ENCODE peak calls at places on chromosomes 7 and 10, in six cellular contexts. O, M, E, C, V and X are unnamed samples. For H3K36me3 and H3K4me1, the result is how much of the 10 kb centered on the place peaks cover.

GRCh38 chr7:142158741-142159496 is 47.4 kb downstream of the MGAM2 start:
- DNase-seq in O (no peak), M (no peak), E (no peak), C (no peak), V (no peak), X (no peak)

GRCh38 chr7:94174375-94174774 is 170.2 kb upstream of the BET1 start:
- DNase-seq in O (no peak), M (no peak), E (no peak), C (peak), V (no peak), X (no peak)

GRCh38 chr10:74900297-74900696 is 73.9 kb downstream of the KAT6B start:
- DNase-seq in O (no peak), M (no peak), E (no peak), C (no peak), V (peak), X (no peak)

GRCh38 chr10:69632516-69633199 is 2.6 kb downstream of the FAM241B start:
- DNase-seq in O (no peak), M (no peak), E (no peak), C (no peak), V (no peak), X (no peak)

GRCh38 chr7:50217961-50218360 is 86.6 kb upstream of the IKZF1 start:
- DNase-seq in O (no peak), M (no peak), E (no peak), C (no peak), V (no peak), X (no peak)

GRCh38 chr10:70512149-70512611 is 33.6 kb downstream of the PALD1 start:
- DNase-seq in O (peak), M (no peak), E (no peak), C (no peak), V (no peak), X (no peak)

GRCh38 chr7:13115157-13115772 is 427.8 kb downstream of the ARL4A start:
- DNase-seq in O (no peak), M (no peak), E (no peak), C (peak), V (no peak), X (no peak)

GRCh38 chr7:133873187-133873586 is 254.0 kb upstream of the LRGUK start:
- DNase-seq in O (no peak), M (no peak), E (no peak), C (no peak), V (no peak), X (no peak)

GRCh38 chr10:61031341-61031740 is 87.4 kb upstream of the RHOBTB1 start:
- DNase-seq in O (no peak), M (no peak), E (no peak), C (no peak), V (no peak), X (no peak)

GRCh38 chr10:78305311-78305710 is 271.6 kb downstream of the RPS24 start:
- DNase-seq in O (no peak), M (no peak), E (no peak), C (no peak), V (no peak), X (no peak)

GRCh38 chr7:70638381-70639128 is 493.4 kb upstream of the GALNT17 start:
- DNase-seq in O (no peak), M (no peak), E (no peak), C (no peak), V (no peak), X (no peak)

GRCh38 chr10:31000071-31000787 is 31.4 kb downstream of the ZNF438 start:
- DNase-seq in O (no peak), M (no peak), E (no peak), C (no peak), V (no peak), X (no peak)

GRCh38 chr7:135653285-135654080 is 8.8 kb upstream of the STMP1 start:
- DNase-seq in O (no peak), M (no peak), E (no peak), C (no peak), V (no peak), X (no peak)

GRCh38 chr10:11598749-11599396 is 12.6 kb downstream of the USP6NL start:
- DNase-seq in O (no peak), M (no peak), E (no peak), C (no peak), V (no peak), X (no peak)

GRCh38 chr7:114026486-114027089 is 107.8 kb upstream of the PPP1R3A start:
- DNase-seq in O (no peak), M (peak), E (no peak), C (peak), V (no peak), X (peak)

GRCh38 chr7:68964060-68964459 is 634.2 kb upstream of the AUTS2 start:
- DNase-seq in O (no peak), M (no peak), E (no peak), C (no peak), V (no peak), X (no peak)

GRCh38 chr7:1544178-1544895 is 11.7 kb downstream of the TMEM184A start:
- DNase-seq in O (peak), M (no peak), E (peak), C (no peak), V (no peak), X (no peak)

GRCh38 chr7:1542329-1542728 is 11.8 kb downstream of the MAFK start:
- DNase-seq in O (no peak), M (no peak), E (peak), C (no peak), V (no peak), X (no peak)

GRCh38 chr7:1542841-1543747 is 12.6 kb downstream of the MAFK start:
- DNase-seq in O (peak), M (no peak), E (peak), C (no peak), V (no peak), X (no peak)

GRCh38 chr7:1544896-1545416 is 11.0 kb downstream of the TMEM184A start:
- DNase-seq in O (no peak), M (no peak), E (no peak), C (no peak), V (no peak), X (no peak)

GRCh38 chr7:1543826-1544177 is 12.2 kb downstream of the TMEM184A start:
- DNase-seq in O (no peak), M (no peak), E (no peak), C (no peak), V (no peak), X (no peak)
- H3K36me3 ChIP-seq in O (under half), M (under half), E (under half), C (under half), V (under half), X (under half)

DNA sequence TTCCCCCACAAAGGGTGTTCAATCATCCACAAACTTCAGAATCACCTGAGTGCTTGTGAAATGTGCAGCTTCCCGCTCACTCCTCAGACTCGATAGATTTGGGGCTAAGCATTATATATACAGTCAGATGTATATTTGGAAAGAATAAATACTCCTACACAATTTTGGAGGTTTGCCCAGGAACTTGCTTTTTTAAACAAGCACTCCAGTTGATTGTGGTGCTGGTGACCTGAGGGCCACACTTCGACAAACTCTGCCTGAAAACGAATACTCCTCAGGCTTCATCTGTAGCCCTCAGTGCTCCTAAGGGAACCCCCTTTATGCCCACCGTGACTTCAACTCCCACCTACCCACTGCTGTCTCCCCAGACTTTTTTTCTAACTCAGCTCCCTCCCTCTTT is 211.6 kb downstream of the INHBA start:
- DNase-seq in O (no peak), M (no peak), E (no peak), C (no peak), V (no peak), X (no peak)
- H3K4me1 ChIP-seq in O (under half), M (under half), E (under half), C (under half), V (under half), X (under half)

GRCh38 chr10:103177123-103177522 is 15.9 kb downstream of the NT5C2 start:
- DNase-seq in O (no peak), M (no peak), E (no peak), C (no peak), V (no peak), X (no peak)
- H3K36me3 ChIP-seq in O (under half), M (under half), E (under half), C (under half), V (under half), X (under half)

GRCh38 chr10:113023017-113023416 is 73.0 kb downstream of the TCF7L2 start:
- DNase-seq in O (no peak), M (no peak), E (no peak), C (no peak), V (no peak), X (no peak)
- H3K4me1 ChIP-seq in O (under half), M (half or more), E (under half), C (under half), V (under half), X (half or more)

GRCh38 chr10:45040921-45041320 is 40.2 kb downstream of the ZNF22 start:
- DNase-seq in O (no peak), M (no peak), E (no peak), C (peak), V (no peak), X (no peak)

GRCh38 chr10:45034301-45034700 is 33.6 kb downstream of the ZNF22 start:
- DNase-seq in O (no peak), M (no peak), E (no peak), C (no peak), V (no peak), X (no peak)

GRCh38 chr10:45035673-45036072 is 35.0 kb downstream of the ZNF22 start:
- DNase-seq in O (no peak), M (no peak), E (no peak), C (no peak), V (no peak), X (no peak)
- H3K36me3 ChIP-seq in O (under half), M (under half), E (under half), C (under half), V (under half), X (under half)

GRCh38 chr10:125086716-125087115 is 73.6 kb downstream of the CTBP2 start:
- DNase-seq in O (no peak), M (no peak), E (no peak), C (no peak), V (no peak), X (peak)
- H3K4me1 ChIP-seq in O (under half), M (half or more), E (under half), C (under half), V (under half), X (under half)

GRCh38 chr10:62057872-62058271 is 156.4 kb downstream of the ARID5B start:
- DNase-seq in O (no peak), M (no peak), E (no peak), C (no peak), V (no peak), X (no peak)

GRCh38 chr10:62057359-62057758 is 155.9 kb downstream of the ARID5B start:
- DNase-seq in O (no peak), M (no peak), E (no peak), C (no peak), V (no peak), X (no peak)

GRCh38 chr10:62058896-62059423 is 157.5 kb downstream of the ARID5B start:
- DNase-seq in O (no peak), M (no peak), E (no peak), C (no peak), V (no peak), X (no peak)

GRCh38 chr10:62058476-62058875 is 157.0 kb downstream of the ARID5B start:
- DNase-seq in O (no peak), M (no peak), E (no peak), C (no peak), V (no peak), X (no peak)

DNA sequence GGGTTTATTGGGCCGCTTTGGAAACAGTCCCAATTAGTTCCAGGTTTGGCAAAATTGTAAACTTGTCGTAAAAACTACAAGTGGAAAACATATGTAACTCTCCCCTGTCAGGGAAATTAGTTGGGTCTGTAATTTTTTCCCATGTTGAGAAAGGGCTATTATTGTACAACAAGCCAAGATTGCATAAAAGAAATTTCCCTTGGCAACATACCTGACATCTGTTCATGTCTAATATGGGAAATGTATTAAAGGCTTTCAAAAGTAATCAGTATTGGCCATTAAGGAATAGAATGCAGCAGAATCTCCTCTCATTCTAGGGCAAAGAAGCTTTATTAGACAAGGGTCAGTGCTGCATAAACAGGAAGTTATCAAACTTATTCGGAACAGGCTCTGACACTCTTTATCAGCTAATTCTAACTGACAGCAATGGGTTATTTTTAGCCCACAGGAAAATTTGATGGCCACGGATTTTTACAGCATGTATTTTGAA is 158.0 kb downstream of the ARID5B start:
- DNase-seq in O (no peak), M (no peak), E (no peak), C (peak), V (no peak), X (no peak)
- H3K36me3 ChIP-seq in O (under half), M (under half), E (under half), C (under half), V (under half), X (under half)

DNA sequence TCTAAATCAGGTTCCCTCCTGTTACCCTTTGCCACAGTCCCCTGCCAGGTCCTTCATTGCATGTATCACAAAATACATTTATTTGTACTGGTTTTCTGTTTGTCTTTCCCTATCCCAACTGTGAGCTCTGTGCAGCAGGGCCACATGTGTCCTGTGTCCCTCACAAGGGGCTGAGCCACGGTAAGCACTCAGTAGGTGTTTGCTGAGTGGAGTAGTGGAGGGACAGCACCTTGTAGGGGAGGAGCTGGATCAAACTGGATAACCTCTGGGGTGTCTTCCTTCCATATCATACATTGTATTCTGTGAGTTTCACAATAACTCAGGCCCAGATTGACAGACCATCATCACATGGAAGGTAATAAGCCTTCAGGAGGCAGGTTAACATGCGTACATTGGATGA is 25.9 kb downstream of the PIK3CG start:
- DNase-seq in O (no peak), M (no peak), E (no peak), C (no peak), V (no peak), X (no peak)
- H3K4me1 ChIP-seq in O (under half), M (under half), E (under half), C (under half), V (under half), X (under half)

DNA sequence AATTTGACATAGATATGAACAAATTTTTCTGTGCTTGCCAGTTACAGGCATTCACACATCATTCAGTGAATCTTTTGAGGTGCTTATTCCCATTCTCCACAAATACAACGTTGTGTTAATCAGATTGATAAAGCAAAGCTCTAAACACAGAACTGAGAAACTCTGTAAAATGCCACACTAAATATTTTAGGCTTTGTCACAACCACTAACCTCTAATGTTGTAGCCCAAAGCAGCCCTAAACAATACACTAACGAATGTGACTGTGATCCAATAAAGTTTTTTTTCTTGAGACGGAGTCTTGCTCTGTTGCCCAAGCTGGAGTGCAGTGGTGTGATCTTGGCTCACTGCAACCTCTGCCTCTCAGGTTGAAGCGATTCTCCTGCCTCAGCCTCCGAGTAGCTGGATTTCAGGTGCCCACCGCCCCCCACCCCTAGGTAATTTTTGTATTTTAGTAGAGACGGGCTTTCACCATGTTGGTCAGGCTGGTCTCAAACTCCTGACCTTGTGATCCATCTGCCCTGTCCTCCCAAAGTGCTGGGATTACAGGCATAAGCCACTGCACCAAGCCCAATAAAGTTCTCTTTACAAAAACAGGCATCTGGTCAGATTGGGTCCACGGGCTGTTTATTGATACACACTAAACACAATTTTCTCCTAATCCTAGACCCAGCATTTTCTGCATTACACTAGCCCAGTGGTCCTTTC is 6.9 kb downstream of the CYCS start:
- DNase-seq in O (no peak), M (no peak), E (no peak), C (no peak), V (no peak), X (no peak)
- H3K36me3 ChIP-seq in O (under half), M (under half), E (under half), C (under half), V (under half), X (under half)

GRCh38 chr7:56081626-56082340 is 11.0 kb downstream of the PHKG1 start:
- DNase-seq in O (no peak), M (no peak), E (no peak), C (no peak), V (no peak), X (no peak)
- H3K4me1 ChIP-seq in O (under half), M (under half), E (under half), C (under half), V (under half), X (under half)